ENCODE peak calls at places on chromosomes 16 and 17, in eight cellular contexts. Q is body of pancreas, S is astrocyte of the spinal cord, H is lower lobe of right lung, L is cardiac fibroblast, W is A549, J is progenitor cell of endocrine pancreas, U is endothelial cell of umbilical vein. Y is an unnamed sample.

GRCh38 chr17:3875317-3875716 is 17.5 kb downstream of the CAMKK1 start:
- DNase-seq in Q (no peak), S (no peak), H (no peak), L (no peak), W (no peak), J (no peak), U (no peak), Y (no peak)

GRCh38 chr17:79819534-79820276 is 19.5 kb downstream of the CBX4 start:
- DNase-seq in Q (no peak), S (no peak), H (no peak), L (no peak), W (no peak), J (no peak), U (no peak), Y (no peak)

GRCh38 chr16:27721548-27722265 is 171.8 kb downstream of the KATNIP start:
- DNase-seq in Q (peak; percentile 40), S (peak; percentile 55), H (no peak), L (peak; percentile 100), W (no peak), J (no peak), U (no peak), Y (peak; percentile 97)

GRCh38 chr16:79658301-79659001 is 57.9 kb upstream of the MAF start:
- DNase-seq in Q (no peak), S (peak; percentile 93), H (no peak), L (peak; percentile 68), W (peak; percentile 29), J (no peak), U (no peak), Y (peak; percentile 83)

GRCh38 chr17:540632-541031 is 174.0 kb downstream of the VPS53 start:
- DNase-seq in Q (no peak), S (no peak), H (no peak), L (no peak), W (no peak), J (no peak), U (no peak), Y (no peak)

GRCh38 chr17:63356275-63356905 is 89.7 kb downstream of the CYB561 start:
- DNase-seq in Q (no peak), S (peak; percentile 96), H (no peak), L (peak; percentile 88), W (no peak), J (no peak), U (peak; percentile 82), Y (peak; percentile 74)

GRCh38 chr16:83211711-83212110 is 584.9 kb downstream of the CDH13 start:
- DNase-seq in Q (no peak), S (peak; percentile 66), H (no peak), L (no peak), W (no peak), J (no peak), U (peak; percentile 33), Y (peak; percentile 19)

GRCh38 chr16:70738083-70738977 is 52.5 kb upstream of the MTSS2 start:
- DNase-seq in Q (no peak), S (peak; percentile 71), H (peak; percentile 77), L (peak; percentile 83), W (peak; percentile 83), J (no peak), U (peak; percentile 58), Y (peak; percentile 92)

GRCh38 chr16:88651276-88651988 is 579 bp upstream of the CYBA start:
- DNase-seq in Q (peak; percentile 62), S (no peak), H (peak; percentile 74), L (no peak), W (no peak), J (no peak), U (no peak), Y (no peak)

GRCh38 chr17:80984749-80985148 is 6.9 kb upstream of the CHMP6 start:
- DNase-seq in Q (no peak), S (peak; percentile 88), H (no peak), L (peak; percentile 95), W (no peak), J (no peak), U (no peak), Y (peak; percentile 88)

GRCh38 chr16:84459941-84460405 is 44.5 kb downstream of the MEAK7 start:
- DNase-seq in Q (no peak), S (no peak), H (peak; percentile 28), L (no peak), W (no peak), J (peak; percentile 3), U (no peak), Y (no peak)

GRCh38 chr17:79555543-79555942 is 55.3 kb downstream of the RBFOX3 start:
- DNase-seq in Q (no peak), S (no peak), H (no peak), L (no peak), W (no peak), J (no peak), U (no peak), Y (no peak)

DNA sequence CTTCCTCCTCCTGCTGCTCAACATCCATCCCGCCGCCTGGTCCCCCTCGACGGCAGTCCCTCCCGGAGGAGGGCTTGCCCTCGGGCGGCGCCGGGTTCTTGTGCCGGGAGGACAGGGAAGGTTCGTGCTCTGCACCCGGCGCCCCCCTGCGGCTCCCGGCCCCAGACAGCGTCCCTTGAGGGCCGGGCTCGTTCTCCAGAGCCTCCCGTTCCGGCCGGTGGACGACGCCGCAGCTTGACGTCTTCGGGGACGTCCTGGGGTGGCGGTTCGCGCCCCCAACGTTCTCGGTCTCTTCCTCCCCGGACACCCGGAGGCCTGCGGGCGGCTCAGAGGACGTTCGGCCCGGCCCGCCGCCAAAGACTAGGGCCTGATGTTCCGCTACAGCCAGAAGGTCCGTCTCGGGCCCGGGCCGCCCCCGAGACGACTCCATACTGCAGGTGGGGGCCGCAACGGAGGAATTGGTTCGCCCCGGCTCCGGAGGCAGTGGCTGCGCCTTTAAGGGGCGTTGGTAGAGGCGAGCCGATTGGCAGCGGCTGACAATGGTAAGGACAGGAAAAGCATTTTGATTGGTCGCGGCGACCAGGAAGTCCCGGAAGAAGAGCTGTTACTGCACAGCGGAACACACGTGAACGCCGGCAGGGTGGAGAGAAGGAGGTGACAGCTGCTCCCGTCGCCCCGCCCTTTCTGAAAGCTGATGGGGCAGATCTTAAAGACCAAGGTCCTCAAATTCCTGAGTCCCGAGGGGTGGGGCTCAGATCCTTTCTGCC is at the start of gene BORCS6:
- DNase-seq in Q (peak; percentile 99), S (peak; percentile 99), H (peak; percentile 99), L (peak; percentile 99), W (peak; percentile 97), J (peak; percentile 84), U (peak; percentile 98), Y (peak; percentile 99)
- TF ChIP-seq CTCF in Q (no peak), S (no peak), H (peak; percentile 17), L (no peak), W (peak; percentile 19), J (peak; percentile 23), U (peak; percentile 5), Y (peak; percentile 18)

GRCh38 chr17:50364715-50365114 is 8.3 kb downstream of the MRPL27 start:
- DNase-seq in Q (no peak), S (peak; percentile 31), H (no peak), L (peak; percentile 42), W (no peak), J (no peak), U (no peak), Y (no peak)
- TF ChIP-seq CTCF in Q (no peak), S (peak; percentile 38), H (no peak), L (peak; percentile 4), W (no peak), J (no peak), U (no peak), Y (peak; percentile 26)

GRCh38 chr17:28878981-28879380 is 18.6 kb downstream of the FLOT2 start:
- DNase-seq in Q (peak; percentile 19), S (peak; percentile 44), H (no peak), L (peak; percentile 61), W (peak; percentile 90), J (no peak), U (peak; percentile 33), Y (peak; percentile 63)
- TF ChIP-seq CTCF in Q (peak; percentile 10), S (peak; percentile 68), H (no peak), L (peak; percentile 51), W (peak; percentile 48), J (peak; percentile 58), U (peak; percentile 10), Y (peak; percentile 70)

DNA sequence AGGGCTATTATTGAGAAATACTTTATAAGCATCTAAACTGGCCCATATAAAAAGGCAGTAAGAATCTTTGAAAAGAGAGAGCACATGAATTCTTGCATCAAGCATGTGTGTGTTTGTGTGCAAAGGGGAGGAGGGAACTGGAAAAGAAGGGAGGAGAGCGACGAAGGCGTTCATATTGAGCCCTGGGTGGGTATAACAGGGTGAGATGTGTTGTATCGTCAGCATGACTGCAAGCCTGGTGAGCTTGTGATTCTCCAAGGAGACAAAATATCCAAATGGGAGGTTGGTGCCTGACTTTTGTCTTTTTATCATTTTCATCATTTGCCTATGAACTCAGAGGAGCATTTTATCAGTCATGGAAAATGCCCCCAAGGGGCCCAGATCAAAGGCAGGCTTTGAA is 70.8 kb upstream of the PMFBP1 start:
- DNase-seq in Q (no peak), S (no peak), H (no peak), L (no peak), W (no peak), J (no peak), U (no peak), Y (no peak)
- TF ChIP-seq CTCF in Q (no peak), S (no peak), H (no peak), L (no peak), W (no peak), J (no peak), U (no peak), Y (no peak)

GRCh38 chr17:38867179-38867994 is 2.5 kb upstream of the LASP1 start:
- DNase-seq in Q (peak; percentile 72), S (peak; percentile 75), H (no peak), L (peak; percentile 76), W (peak; percentile 63), J (peak; percentile 41), U (peak; percentile 66), Y (peak; percentile 74)

GRCh38 chr17:38869647-38870258 is at the start of gene LASP1:
- DNase-seq in Q (peak; percentile 89), S (peak; percentile 91), H (peak; percentile 92), L (peak; percentile 93), W (peak; percentile 83), J (peak; percentile 83), U (peak; percentile 87), Y (peak; percentile 90)

GRCh38 chr17:38868095-38868967 is 1.5 kb upstream of the LASP1 start:
- DNase-seq in Q (peak; percentile 52), S (no peak), H (no peak), L (peak; percentile 83), W (peak; percentile 59), J (no peak), U (peak; percentile 47), Y (peak; percentile 71)

GRCh38 chr17:38870259-38871165 is 654 bp downstream of the LASP1 start:
- DNase-seq in Q (peak; percentile 72), S (peak; percentile 42), H (peak; percentile 87), L (peak; percentile 64), W (peak; percentile 68), J (peak; percentile 28), U (peak; percentile 38), Y (peak; percentile 69)

GRCh38 chr17:38868968-38869646 is 751 bp upstream of the LASP1 start:
- DNase-seq in Q (peak; percentile 93), S (peak; percentile 91), H (peak; percentile 89), L (peak; percentile 92), W (peak; percentile 93), J (peak; percentile 94), U (peak; percentile 88), Y (peak; percentile 90)
- TF ChIP-seq CTCF in Q (no peak), S (peak; percentile 42), H (no peak), L (peak; percentile 25), W (peak; percentile 51), J (peak; percentile 9), U (no peak), Y (no peak)

DNA sequence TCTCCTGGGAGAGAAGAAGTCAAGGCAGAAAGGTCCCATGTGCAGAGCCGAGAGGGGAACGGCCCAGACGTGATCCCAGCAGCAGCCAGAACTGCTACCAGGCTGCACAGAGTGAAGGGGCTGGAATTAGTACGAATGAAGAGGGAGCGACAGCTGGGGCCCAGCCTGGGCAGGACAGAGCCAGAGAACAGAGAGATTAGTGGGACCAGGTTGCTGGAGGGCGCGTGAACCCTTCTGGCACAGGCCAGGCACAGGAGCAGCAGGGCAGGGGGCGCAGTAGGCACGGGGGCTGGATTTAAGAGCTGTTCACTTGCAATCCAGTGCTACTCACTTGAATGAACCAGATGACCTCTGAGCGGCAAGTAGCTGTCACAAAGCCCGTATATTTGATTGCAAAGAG is 66.9 kb downstream of the PLXDC1 start:
- DNase-seq in Q (no peak), S (no peak), H (no peak), L (no peak), W (no peak), J (no peak), U (no peak), Y (no peak)
- TF ChIP-seq CTCF in Q (no peak), S (no peak), H (no peak), L (no peak), W (no peak), J (no peak), U (no peak), Y (no peak)